ENCODE peak calls at places on chromosomes 2 and 18, in eight cellular contexts. A is A549, B is GM12878, L is HCT116, X is HepG2, F is HL-60, M is Panc1, E is SK-N-SH. J is an unnamed sample.

GRCh38 chr18:10139783-10140410 is 226.1 kb downstream of the VAPA start:
- DNase-seq in A (peak), B (no peak), L (no peak), X (no peak), F (no peak), M (no peak), E (no peak), J (no peak)

GRCh38 chr2:17303054-17303453 is 215.2 kb downstream of the RAD51AP2 start:
- DNase-seq in A (no peak), B (no peak), L (no peak), X (no peak), F (no peak), M (peak), E (no peak), J (no peak)

GRCh38 chr2:237113026-237113810 is 27.5 kb downstream of the COPS8 start:
- DNase-seq in A (no peak), B (no peak), L (no peak), X (no peak), F (no peak), M (no peak), E (no peak), J (no peak)

GRCh38 chr2:197427986-197428385 is 6.8 kb downstream of the SF3B1 start:
- DNase-seq in A (no peak), B (no peak), L (no peak), X (no peak), F (no peak), M (no peak), E (no peak), J (no peak)

GRCh38 chr2:113686537-113686936 is 59.5 kb downstream of the RABL2A start:
- DNase-seq in A (no peak), B (no peak), L (no peak), X (no peak), F (no peak), M (no peak), E (no peak), J (no peak)

GRCh38 chr2:222305510-222306392 is 7.0 kb upstream of the PAX3 start:
- DNase-seq in A (peak), B (no peak), L (no peak), X (no peak), F (no peak), M (no peak), E (peak), J (no peak)

GRCh38 chr2:129462349-129462748 is 517.1 kb upstream of the RAB6C start:
- DNase-seq in A (no peak), B (no peak), L (no peak), X (no peak), F (no peak), M (no peak), E (no peak), J (no peak)

GRCh38 chr2:240597054-240597418 is 10.5 kb downstream of the CAPN10 start:
- DNase-seq in A (no peak), B (no peak), L (no peak), X (no peak), F (no peak), M (no peak), E (no peak), J (no peak)

GRCh38 chr2:228652366-228652765 is 470.9 kb upstream of the SPHKAP start:
- DNase-seq in A (no peak), B (no peak), L (no peak), X (no peak), F (no peak), M (no peak), E (no peak), J (no peak)

GRCh38 chr2:44450806-44451205 is 89.1 kb downstream of the CAMKMT start:
- DNase-seq in A (no peak), B (no peak), L (no peak), X (no peak), F (no peak), M (no peak), E (no peak), J (no peak)

GRCh38 chr18:29594494-29594893 is 1417.6 kb upstream of the CDH2 start:
- DNase-seq in A (no peak), B (no peak), L (no peak), X (no peak), F (no peak), M (no peak), E (no peak), J (no peak)

GRCh38 chr2:96815326-96816126 is 542 bp upstream of the CNNM3 start:
- DNase-seq in A (peak), B (no peak), L (no peak), X (peak), F (no peak), M (no peak), E (peak), J (peak)

GRCh38 chr2:26691881-26692813 is at the start of gene KCNK3:
- DNase-seq in A (no peak), B (no peak), L (no peak), X (no peak), F (no peak), M (no peak), E (peak), J (peak)

GRCh38 chr2:70686577-70687460 is 81.2 kb downstream of the ADD2 start:
- DNase-seq in A (peak), B (no peak), L (peak), X (peak), F (peak), M (no peak), E (peak), J (peak)

GRCh38 chr2:140988597-140988996 is 1142.2 kb downstream of the LRP1B start:
- DNase-seq in A (no peak), B (no peak), L (no peak), X (no peak), F (no peak), M (no peak), E (no peak), J (no peak)

GRCh38 chr2:39649491-39649890 is 16.2 kb upstream of the TMEM178A start:
- DNase-seq in A (no peak), B (no peak), L (no peak), X (no peak), F (no peak), M (no peak), E (no peak), J (no peak)

GRCh38 chr2:36562245-36562644 is 35.7 kb downstream of the FEZ2 start:
- DNase-seq in A (peak), B (no peak), L (no peak), X (no peak), F (no peak), M (no peak), E (no peak), J (no peak)

GRCh38 chr18:31977270-31977872 is 34.4 kb upstream of the TRAPPC8 start:
- DNase-seq in A (peak), B (no peak), L (peak), X (peak), F (peak), M (no peak), E (peak), J (peak)

GRCh38 chr2:1772868-1773267 is 28.6 kb upstream of the PXDN start:
- DNase-seq in A (no peak), B (no peak), L (no peak), X (no peak), F (no peak), M (no peak), E (no peak), J (no peak)

GRCh38 chr18:12291690-12292089 is 16.4 kb upstream of the TUBB6 start:
- DNase-seq in A (no peak), B (no peak), L (no peak), X (no peak), F (no peak), M (no peak), E (no peak), J (no peak)

GRCh38 chr18:63604791-63605567 is 17.8 kb downstream of the SERPINB13 start:
- DNase-seq in A (peak), B (no peak), L (peak), X (no peak), F (no peak), M (no peak), E (no peak), J (no peak)

GRCh38 chr2:59301466-59302402 is 1060.6 kb upstream of the FANCL start:
- DNase-seq in A (peak), B (no peak), L (peak), X (peak), F (peak), M (peak), E (peak), J (peak)

GRCh38 chr2:15163316-15163715 is 397.8 kb downstream of the NBAS start:
- DNase-seq in A (no peak), B (no peak), L (no peak), X (no peak), F (no peak), M (no peak), E (no peak), J (no peak)

GRCh38 chr2:31987454-31987853 is 23.4 kb downstream of the MEMO1 start:
- DNase-seq in A (peak), B (no peak), L (no peak), X (no peak), F (no peak), M (no peak), E (no peak), J (no peak)

GRCh38 chr2:132489150-132489549 is 72.5 kb downstream of the GPR39 start:
- DNase-seq in A (no peak), B (no peak), L (no peak), X (no peak), F (no peak), M (no peak), E (no peak), J (peak)

GRCh38 chr2:239196474-239197021 is 204.3 kb downstream of the HDAC4 start:
- DNase-seq in A (no peak), B (no peak), L (no peak), X (no peak), F (no peak), M (no peak), E (no peak), J (no peak)

GRCh38 chr2:14550658-14551057 is 81.9 kb upstream of the LRATD1 start:
- DNase-seq in A (no peak), B (no peak), L (no peak), X (no peak), F (no peak), M (no peak), E (no peak), J (no peak)

GRCh38 chr2:102761763-102762162 is at the start of gene TMEM182:
- DNase-seq in A (no peak), B (no peak), L (no peak), X (no peak), F (no peak), M (no peak), E (no peak), J (no peak)

GRCh38 chr2:109695290-109695689 is 81.1 kb downstream of the SOWAHC start:
- DNase-seq in A (no peak), B (no peak), L (no peak), X (no peak), F (no peak), M (no peak), E (no peak), J (no peak)

GRCh38 chr2:218962859-218963492 is 3.5 kb downstream of the CDK5R2 start:
- DNase-seq in A (peak), B (no peak), L (peak), X (peak), F (peak), M (no peak), E (peak), J (peak)

GRCh38 chr2:62641410-62641843 is 64.1 kb upstream of the EHBP1 start:
- DNase-seq in A (peak), B (no peak), L (no peak), X (no peak), F (no peak), M (no peak), E (no peak), J (no peak)
- TF ChIP-seq REST in A (no peak), B (no peak), L (no peak), X (no peak), F (no peak), M (no peak), E (no peak), J (no peak)

DNA sequence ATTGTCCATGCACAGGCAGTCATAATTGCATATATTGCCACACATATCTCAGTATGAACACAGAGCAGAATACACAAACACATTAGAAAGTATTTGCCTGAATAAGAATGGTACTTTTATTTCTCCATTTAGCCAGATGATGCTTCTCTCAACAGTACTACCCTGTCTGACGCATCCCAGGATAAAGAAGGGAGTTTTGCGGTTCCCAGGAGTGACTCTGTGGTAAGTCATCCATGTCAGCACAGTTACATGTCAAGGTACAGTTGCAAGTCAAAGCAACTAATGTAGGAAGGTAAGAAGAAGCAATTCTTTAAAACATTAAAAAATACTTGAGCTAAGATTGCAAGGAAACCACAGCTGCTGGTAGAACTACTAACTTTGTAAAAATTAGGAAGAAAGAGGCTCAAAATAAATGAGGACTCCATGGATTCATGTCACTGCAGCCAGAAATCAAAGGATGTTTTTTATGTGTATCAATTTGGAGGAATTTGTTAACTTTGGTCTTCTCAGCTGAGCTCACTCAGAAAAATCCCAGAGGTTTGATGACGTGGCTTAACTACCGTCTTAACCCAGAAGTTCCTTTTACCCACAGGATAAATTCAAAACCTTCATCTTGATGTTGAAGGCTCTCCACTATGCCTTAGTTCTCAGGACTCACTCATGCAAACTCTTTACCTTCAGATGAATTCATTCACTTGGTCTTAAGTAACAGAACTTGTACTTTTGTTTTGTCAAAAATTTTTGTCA is 130.3 kb downstream of the ARHGAP28 start:
- DNase-seq in A (no peak), B (no peak), L (no peak), X (no peak), F (no peak), M (no peak), E (no peak), J (no peak)
- TF ChIP-seq REST in A (no peak), B (no peak), L (no peak), X (no peak), F (no peak), M (no peak), E (no peak), J (no peak)

GRCh38 chr2:53422979-53423378 is 344.6 kb upstream of the CHAC2 start:
- DNase-seq in A (peak), B (no peak), L (peak), X (peak), F (peak), M (no peak), E (peak), J (no peak)
- TF ChIP-seq REST in A (no peak), B (no peak), L (no peak), X (no peak), F (no peak), M (no peak), E (no peak), J (no peak)

GRCh38 chr2:85675866-85676548 is 8.0 kb upstream of the SFTPB start:
- DNase-seq in A (no peak), B (no peak), L (no peak), X (no peak), F (no peak), M (no peak), E (no peak), J (no peak)

GRCh38 chr2:85674417-85674816 is 6.4 kb upstream of the SFTPB start:
- DNase-seq in A (no peak), B (no peak), L (no peak), X (no peak), F (peak), M (no peak), E (no peak), J (no peak)

GRCh38 chr2:85672486-85672885 is 4.5 kb upstream of the SFTPB start:
- DNase-seq in A (no peak), B (no peak), L (no peak), X (no peak), F (peak), M (no peak), E (no peak), J (no peak)

GRCh38 chr2:85673736-85674375 is 5.9 kb upstream of the SFTPB start:
- DNase-seq in A (no peak), B (no peak), L (no peak), X (no peak), F (no peak), M (no peak), E (no peak), J (no peak)

GRCh38 chr2:85675427-85675826 is 7.4 kb upstream of the SFTPB start:
- DNase-seq in A (no peak), B (no peak), L (no peak), X (no peak), F (no peak), M (no peak), E (no peak), J (no peak)
- TF ChIP-seq REST in A (no peak), B (no peak), L (no peak), X (no peak), F (no peak), M (no peak), E (no peak), J (no peak)

GRCh38 chr18:79941473-79942119 is 9.9 kb downstream of the SLC66A2 start:
- DNase-seq in A (no peak), B (no peak), L (no peak), X (no peak), F (no peak), M (no peak), E (no peak), J (no peak)
- TF ChIP-seq REST in A (no peak), B (no peak), L (no peak), X (no peak), F (no peak), M (no peak), E (no peak), J (no peak)

DNA sequence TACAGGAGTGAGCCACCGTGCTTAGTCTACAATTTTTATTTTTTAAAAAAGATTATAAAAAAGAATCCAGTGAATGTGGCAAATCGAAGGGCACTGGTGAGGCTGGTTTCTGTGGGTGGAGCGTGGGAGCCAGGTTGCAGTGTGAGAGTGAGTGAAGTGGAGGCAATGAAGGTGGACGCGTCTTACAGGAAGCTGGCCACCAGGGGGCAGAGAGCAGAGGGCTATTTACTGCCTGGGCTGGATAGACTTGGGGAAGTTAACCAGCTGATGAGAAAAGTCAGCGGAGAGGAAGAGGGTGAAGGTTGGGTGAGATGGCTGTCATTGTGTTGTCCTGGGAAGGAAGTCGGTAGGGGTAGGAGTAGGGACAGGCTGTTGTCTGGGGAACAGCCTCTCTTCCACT is 6.8 kb downstream of the SCTR start:
- DNase-seq in A (peak), B (no peak), L (peak), X (peak), F (peak), M (peak), E (peak), J (peak)
- TF ChIP-seq REST in A (no peak), B (no peak), L (no peak), X (no peak), F (no peak), M (no peak), E (no peak), J (no peak)

GRCh38 chr2:100992262-100992661 is 9.8 kb upstream of the RPL31 start:
- DNase-seq in A (no peak), B (no peak), L (no peak), X (no peak), F (peak), M (no peak), E (no peak), J (no peak)
- TF ChIP-seq REST in A (no peak), B (no peak), L (no peak), X (no peak), F (peak), M (peak), E (peak), J (peak)

J was measured in K562.